ENCODE peak calls at places on chromosomes 4 and X, in four cellular contexts. Z, B, J and D are unnamed samples.

GRCh38 chr4:8587469-8588195 is 4.9 kb upstream of the CPZ start:
- DNase-seq in Z (no peak), B (no peak), J (no peak), D (no peak)

GRCh38 chr4:128283071-128283470 is 4.5 kb downstream of the PGRMC2 start:
- DNase-seq in Z (no peak), B (no peak), J (no peak), D (no peak)

GRCh38 chr4:97910005-97910404 is 233.3 kb downstream of the STPG2 start:
- DNase-seq in Z (no peak), B (no peak), J (no peak), D (peak)

GRCh38 chr4:105387466-105387865 is 86.4 kb downstream of the PPA2 start:
- DNase-seq in Z (no peak), B (no peak), J (no peak), D (no peak)

GRCh38 chr4:101400096-101400495 is 52.8 kb upstream of the PPP3CA start:
- DNase-seq in Z (peak), B (no peak), J (no peak), D (no peak)

GRCh38 chr4:146278986-146279385 is 64.6 kb downstream of the REELD1 start:
- DNase-seq in Z (no peak), B (no peak), J (no peak), D (no peak)

GRCh38 chrX:120365320-120365719 is 3.4 kb downstream of the ATP1B4 start:
- DNase-seq in Z (peak), B (no peak), J (no peak), D (peak)

GRCh38 chr4:146040623-146041022 is 102.0 kb upstream of the ZNF827 start:
- DNase-seq in Z (no peak), B (no peak), J (no peak), D (no peak)

GRCh38 chr4:27248829-27249228 is 388.2 kb downstream of the STIM2 start:
- DNase-seq in Z (peak), B (no peak), J (no peak), D (no peak)

GRCh38 chr4:23891064-23891421 is 1.2 kb upstream of the PPARGC1A start:
- DNase-seq in Z (no peak), B (no peak), J (no peak), D (no peak)

GRCh38 chr4:94486372-94486801 is 34.6 kb downstream of the PDLIM5 start:
- DNase-seq in Z (peak), B (no peak), J (no peak), D (no peak)

GRCh38 chr4:120156115-120156718 is 89.6 kb upstream of the MAD2L1 start:
- DNase-seq in Z (peak), B (peak), J (peak), D (peak)

GRCh38 chr4:110586137-110586850 is 36.6 kb downstream of the PITX2 start:
- DNase-seq in Z (peak), B (no peak), J (peak), D (peak)

GRCh38 chr4:27270435-27270834 is 409.8 kb downstream of the STIM2 start:
- DNase-seq in Z (no peak), B (no peak), J (peak), D (no peak)

GRCh38 chr4:53656421-53656981 is 65.2 kb upstream of the LNX1 start:
- DNase-seq in Z (peak), B (no peak), J (no peak), D (no peak)

GRCh38 chr4:123701046-123701445 is 304.5 kb downstream of the SPRY1 start:
- DNase-seq in Z (peak), B (no peak), J (no peak), D (no peak)

GRCh38 chr4:165096776-165097175 is 15.9 kb downstream of the TMEM192 start:
- DNase-seq in Z (peak), B (no peak), J (peak), D (no peak)

GRCh38 chr4:20251796-20252655 is at the start of gene SLIT2:
- DNase-seq in Z (peak), B (peak), J (peak), D (peak)

GRCh38 chr4:112517067-112517588 is 1.1 kb upstream of the NEUROG2 start:
- DNase-seq in Z (no peak), B (no peak), J (no peak), D (peak)

GRCh38 chrX:58025979-58026378 is 115.7 kb upstream of the ZXDA start:
- DNase-seq in Z (peak), B (peak), J (peak), D (no peak)

GRCh38 chrX:118109065-118109464 is 7.5 kb downstream of the KLHL13 start:
- DNase-seq in Z (no peak), B (no peak), J (no peak), D (no peak)

GRCh38 chrX:110082156-110082555 is 79.2 kb downstream of the TMEM164 start:
- DNase-seq in Z (peak), B (no peak), J (no peak), D (no peak)

GRCh38 chrX:109624641-109625311 is at the start of gene KCNE5:
- DNase-seq in Z (no peak), B (no peak), J (no peak), D (no peak)

GRCh38 chr4:157270552-157270951 is 50.0 kb downstream of the GRIA2 start:
- DNase-seq in Z (no peak), B (no peak), J (no peak), D (no peak)

GRCh38 chrX:33741807-33742206 is 390.3 kb downstream of the FAM47A start:
- DNase-seq in Z (no peak), B (no peak), J (no peak), D (peak)

GRCh38 chr4:25172964-25173917 is 13.0 kb upstream of the SEPSECS start:
- DNase-seq in Z (peak), B (peak), J (peak), D (no peak)

GRCh38 chr4:48162162-48162561 is 28.1 kb upstream of the TXK start:
- DNase-seq in Z (peak), B (no peak), J (no peak), D (no peak)

GRCh38 chr4:184949020-184949419 is 69.3 kb upstream of the HELT start:
- DNase-seq in Z (no peak), B (no peak), J (no peak), D (no peak)

GRCh38 chr4:96525901-96526300 is 686.0 kb downstream of the PDHA2 start:
- DNase-seq in Z (peak), B (no peak), J (no peak), D (no peak)

GRCh38 chr4:112938461-112939058 is 110.9 kb upstream of the ANK2 start:
- DNase-seq in Z (peak), B (peak), J (peak), D (peak)